ENCODE peak calls at places on chromosomes 7 and 10, in four cellular contexts. B is fibroblast of lung, E is IMR-90, K is SK-N-SH. F is an unnamed sample. For H3K27me3, the result is how much of the 10 kb centered on the place peaks cover.

GRCh38 chr10:116211682-116212081 is 61.3 kb downstream of the GFRA1 start:
- DNase-seq in B (peak), E (peak), K (no peak), F (no peak)

GRCh38 chr10:71501402-71501801 is 104.7 kb downstream of the CDH23 start:
- DNase-seq in B (no peak), E (no peak), K (no peak), F (no peak)

GRCh38 chr10:104318810-104319684 is 19.2 kb downstream of the ITPRIP start:
- DNase-seq in B (no peak), E (peak), K (no peak), F (no peak)

GRCh38 chr10:113426181-113426837 is 126.5 kb upstream of the HABP2 start:
- DNase-seq in B (no peak), E (no peak), K (peak), F (no peak)

GRCh38 chr7:113840954-113841353 is 77.9 kb downstream of the PPP1R3A start:
- DNase-seq in B (no peak), E (no peak), K (no peak), F (no peak)

GRCh38 chr7:127890726-127891125 is 140.5 kb downstream of the LRRC4 start:
- DNase-seq in B (no peak), E (no peak), K (no peak), F (no peak)

GRCh38 chr10:105056413-105056812 is 415.3 kb downstream of the SORCS3 start:
- DNase-seq in B (no peak), E (no peak), K (no peak), F (no peak)

GRCh38 chr10:78626471-78626870 is 442.3 kb upstream of the ZMIZ1 start:
- DNase-seq in B (no peak), E (no peak), K (no peak), F (no peak)

GRCh38 chr10:84826704-84827103 is 498.3 kb downstream of the CCSER2 start:
- DNase-seq in B (peak), E (no peak), K (peak), F (no peak)

GRCh38 chr7:79893991-79894390 is 240.6 kb upstream of the GNAI1 start:
- DNase-seq in B (peak), E (peak), K (no peak), F (no peak)

GRCh38 chr7:23449941-23450340 is 20.4 kb downstream of the IGF2BP3 start:
- DNase-seq in B (no peak), E (no peak), K (no peak), F (no peak)

DNA sequence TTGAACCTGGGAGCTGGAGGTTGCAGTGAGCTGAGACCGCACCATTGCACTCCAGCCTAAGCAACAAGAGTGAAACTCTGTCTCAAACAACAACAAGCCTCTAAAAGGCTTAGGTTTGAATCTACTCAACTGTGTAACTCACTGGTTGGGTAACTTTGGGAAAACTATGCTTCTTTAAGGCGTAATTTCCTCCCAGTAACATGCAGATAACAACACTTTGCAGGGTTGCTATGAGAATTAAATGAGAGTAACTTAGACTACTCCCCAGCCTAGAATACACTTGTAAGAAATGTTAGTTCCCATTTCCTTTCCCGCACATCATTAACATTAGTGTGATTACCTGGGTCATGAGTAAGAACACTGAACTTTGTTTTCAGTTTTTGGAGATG is 5.4 kb upstream of the MYPN start:
- DNase-seq in B (no peak), E (no peak), K (no peak), F (no peak)
- H3K27ac ChIP-seq in B (no peak), E (no peak), K (peak), F (no peak)

GRCh38 chr7:28623105-28623730 is 210.9 kb downstream of the CREB5 start:
- DNase-seq in B (peak), E (peak), K (no peak), F (peak)

GRCh38 chr7:28625446-28625845 is 213.1 kb downstream of the CREB5 start:
- DNase-seq in B (no peak), E (peak), K (no peak), F (no peak)

GRCh38 chr7:28621369-28621807 is 209.1 kb downstream of the CREB5 start:
- DNase-seq in B (no peak), E (no peak), K (no peak), F (no peak)

GRCh38 chr7:28626191-28626590 is 213.9 kb downstream of the CREB5 start:
- DNase-seq in B (no peak), E (no peak), K (no peak), F (no peak)

DNA sequence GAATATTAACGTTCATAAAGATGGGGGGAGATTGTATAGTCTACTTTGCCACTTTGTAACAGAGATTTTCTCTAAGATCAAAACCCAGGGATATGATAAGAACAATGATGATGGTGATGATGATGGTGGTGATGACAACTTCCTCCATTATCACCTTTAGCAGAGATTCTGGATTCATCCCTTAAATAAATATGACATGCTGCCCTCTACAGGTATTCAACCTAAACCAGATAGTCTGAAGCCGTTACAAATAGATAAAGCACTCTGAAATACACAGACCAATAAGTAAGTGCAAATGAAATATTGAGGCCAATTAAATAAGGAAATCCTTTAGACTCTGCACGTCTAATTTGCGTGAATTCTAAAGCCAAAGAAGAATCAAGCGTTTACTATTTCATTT is 211.5 kb downstream of the CREB5 start:
- DNase-seq in B (no peak), E (no peak), K (peak), F (peak)
- TF ChIP-seq CTCF in B (no peak), E (no peak), K (peak), F (peak)

GRCh38 chr10:128421731-128422130 is 295.5 kb upstream of the MKI67 start:
- DNase-seq in B (no peak), E (no peak), K (no peak), F (no peak)
- H3K27me3 ChIP-seq in B (under half), E (under half), K (under half), F (under half)

DNA sequence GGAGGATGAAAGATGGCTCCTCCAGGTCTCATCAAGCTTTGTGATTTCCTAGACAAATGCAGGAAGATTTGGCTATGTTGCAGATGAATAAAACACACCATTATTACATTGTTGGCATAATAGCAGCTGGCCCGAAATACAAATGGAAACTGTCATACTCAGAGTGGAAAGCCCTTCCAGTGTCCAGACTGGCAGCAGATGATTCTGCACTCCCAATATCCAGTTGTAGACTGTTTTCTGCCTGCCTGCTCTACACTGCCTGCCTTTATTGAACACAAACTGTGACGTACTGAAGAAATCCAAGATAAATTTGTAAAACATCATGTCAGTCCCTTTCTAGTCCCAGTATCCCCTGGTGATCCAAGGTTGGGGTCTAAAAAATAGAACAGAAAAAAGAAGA is 99.7 kb upstream of the FZD1 start:
- DNase-seq in B (no peak), E (no peak), K (no peak), F (no peak)
- H3K27ac ChIP-seq in B (peak), E (peak), K (peak), F (no peak)

GRCh38 chr7:9890092-9890491 is 1083.6 kb upstream of the PHF14 start:
- DNase-seq in B (no peak), E (no peak), K (no peak), F (no peak)
- TF ChIP-seq CTCF in B (no peak), E (no peak), K (no peak), F (no peak)

DNA sequence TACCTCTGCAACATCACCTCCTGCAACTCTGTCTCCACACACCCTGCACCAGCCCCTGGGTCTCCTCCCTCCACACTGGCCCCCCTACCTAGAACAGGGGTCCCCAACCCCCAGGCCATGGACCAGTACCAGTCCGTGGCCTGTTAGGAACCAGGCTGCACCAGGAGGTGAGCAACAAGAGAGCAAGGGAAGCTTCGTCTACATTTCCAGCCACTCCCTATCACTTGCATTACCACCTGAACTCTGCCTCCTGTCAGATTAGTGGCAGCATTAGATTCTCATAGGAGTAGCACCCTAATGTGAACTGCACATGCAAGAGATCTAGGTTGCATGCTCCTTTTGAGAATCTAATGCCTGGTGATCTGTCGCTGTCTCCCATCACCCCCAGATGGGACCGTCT is 108.8 kb upstream of the WDR11 start:
- DNase-seq in B (no peak), E (no peak), K (no peak), F (no peak)
- H3K27me3 ChIP-seq in B (under half), E (under half), K (under half), F (under half)

GRCh38 chr7:65373608-65374351 is at the start of gene ZNF92:
- DNase-seq in B (peak), E (peak), K (peak), F (peak)

GRCh38 chr7:65371468-65371867 is 2.2 kb upstream of the ZNF92 start:
- DNase-seq in B (no peak), E (no peak), K (no peak), F (no peak)

GRCh38 chr7:65369843-65370242 is 3.8 kb upstream of the ZNF92 start:
- DNase-seq in B (no peak), E (no peak), K (no peak), F (no peak)
- H3K27ac ChIP-seq in B (no peak), E (no peak), K (no peak), F (no peak)

GRCh38 chr7:17946591-17946990 is 6.3 kb upstream of the SNX13 start:
- DNase-seq in B (no peak), E (no peak), K (no peak), F (no peak)

GRCh38 chr7:17942231-17942630 is 1.9 kb upstream of the SNX13 start:
- DNase-seq in B (no peak), E (no peak), K (no peak), F (peak)

GRCh38 chr7:17943006-17943405 is 2.7 kb upstream of the SNX13 start:
- DNase-seq in B (no peak), E (no peak), K (no peak), F (no peak)

GRCh38 chr7:17947606-17948005 is 7.3 kb upstream of the SNX13 start:
- DNase-seq in B (no peak), E (no peak), K (no peak), F (no peak)

GRCh38 chr7:17944720-17945119 is 4.4 kb upstream of the SNX13 start:
- DNase-seq in B (no peak), E (no peak), K (peak), F (no peak)
- TF ChIP-seq CTCF in B (no peak), E (no peak), K (peak), F (peak)